ENCODE peak calls at places on chromosomes 11 and 22, in five cellular contexts. U is neural progenitor cell, J is Karpas-422, A is pancreas, S is SJSA1. P is an unnamed sample.
A peak's percentile ranks its signal among the peaks of the same experiment; 100 is the strongest.

GRCh38 chr11:33132510-33132909 is 28.8 kb downstream of the CSTF3 start:
- DNase-seq in J (no peak), A (no peak), U (no peak), S (no peak), P (no peak)

GRCh38 chr11:134028368-134028920 is 40.4 kb upstream of the JAM3 start:
- DNase-seq in S (no peak), J (no peak), U (no peak), A (no peak), P (no peak)

GRCh38 chr11:21278840-21279239 is 609.5 kb downstream of the NELL1 start:
- DNase-seq in A (no peak), U (no peak), J (no peak), S (no peak), P (no peak)

GRCh38 chr11:129620705-129621104 is 194.9 kb upstream of the TMEM45B start:
- DNase-seq in S (no peak), A (no peak), J (no peak), U (no peak), P (no peak)

GRCh38 chr22:50308597-50308935 is 1.1 kb upstream of the PLXNB2 start:
- DNase-seq in A (peak; percentile 64), S (no peak), U (peak; percentile 39), J (no peak), P (no peak)

GRCh38 chr11:8268530-8269461 is 5.1 kb upstream of the LMO1 start:
- DNase-seq in A (no peak), U (peak; percentile 80), S (no peak), J (no peak), P (no peak)

GRCh38 chr11:59062602-59063529 is 23.2 kb upstream of the GLYATL1B start:
- DNase-seq in U (peak; percentile 15), J (no peak), A (no peak), S (no peak), P (no peak)

GRCh38 chr11:62044639-62045121 is 77.2 kb upstream of the FTH1 start:
- DNase-seq in U (no peak), J (no peak), S (no peak), A (no peak), P (no peak)

GRCh38 chr22:46239261-46240048 is 10.6 kb downstream of the CDPF1 start:
- DNase-seq in A (no peak), J (no peak), S (no peak), U (no peak), P (no peak)

GRCh38 chr11:10459029-10459970 is 4.2 kb downstream of the AMPD3 start:
- DNase-seq in S (no peak), U (no peak), J (peak; percentile 77), A (no peak), P (peak; percentile 89)

GRCh38 chr11:119673389-119674336 is 55.3 kb downstream of the NECTIN1 start:
- DNase-seq in U (no peak), A (no peak), J (peak; percentile 58), S (no peak), P (peak; percentile 12)

GRCh38 chr11:57566035-57566504 is 1.4 kb downstream of the UBE2L6 start:
- DNase-seq in U (no peak), A (no peak), S (no peak), J (peak; percentile 74), P (no peak)

GRCh38 chr11:69388210-69388609 is 93.3 kb upstream of the LINC01488 start:
- DNase-seq in S (no peak), J (no peak), A (no peak), U (no peak), P (no peak)

GRCh38 chr11:69391192-69392103 is 90.0 kb upstream of the LINC01488 start:
- DNase-seq in J (no peak), A (no peak), U (no peak), S (no peak), P (no peak)

GRCh38 chr11:69392104-69392653 is 89.3 kb upstream of the LINC01488 start:
- DNase-seq in A (no peak), S (no peak), U (no peak), J (no peak), P (no peak)

GRCh38 chr11:69388661-69389060 is 92.8 kb upstream of the LINC01488 start:
- DNase-seq in A (no peak), U (no peak), J (no peak), S (peak; percentile 81), P (no peak)

DNA sequence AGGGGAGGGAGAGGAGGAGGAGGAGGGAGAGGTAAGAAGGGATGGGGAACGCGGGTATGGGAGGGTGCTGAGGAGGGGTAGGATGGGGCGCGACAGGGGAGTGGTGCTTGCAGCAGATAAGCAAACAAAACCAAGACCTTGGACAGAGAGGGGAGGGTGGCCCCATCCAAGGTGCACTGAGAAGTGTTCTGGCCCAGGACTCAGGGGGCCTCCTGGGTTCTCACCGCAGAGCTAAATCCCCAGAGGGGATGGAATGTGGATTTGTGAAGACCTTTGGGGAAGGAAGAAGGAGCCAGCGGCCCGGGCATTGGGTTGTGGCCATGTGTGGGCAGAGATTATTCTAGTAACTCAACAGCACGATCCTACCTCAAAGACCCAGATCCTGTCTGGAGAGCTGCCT is 90.9 kb upstream of the LINC01488 start:
- DNase-seq in A (no peak), J (no peak), S (no peak), U (no peak), P (no peak)
- H3K4me1 ChIP-seq in A (no peaks in the 10 kb centered on the region), J (no peaks in the 10 kb centered on the region), S (peaks cover 25% of the 10 kb centered on the region), U (peaks cover 5% of the 10 kb centered on the region), P (no peaks in the 10 kb centered on the region)

DNA sequence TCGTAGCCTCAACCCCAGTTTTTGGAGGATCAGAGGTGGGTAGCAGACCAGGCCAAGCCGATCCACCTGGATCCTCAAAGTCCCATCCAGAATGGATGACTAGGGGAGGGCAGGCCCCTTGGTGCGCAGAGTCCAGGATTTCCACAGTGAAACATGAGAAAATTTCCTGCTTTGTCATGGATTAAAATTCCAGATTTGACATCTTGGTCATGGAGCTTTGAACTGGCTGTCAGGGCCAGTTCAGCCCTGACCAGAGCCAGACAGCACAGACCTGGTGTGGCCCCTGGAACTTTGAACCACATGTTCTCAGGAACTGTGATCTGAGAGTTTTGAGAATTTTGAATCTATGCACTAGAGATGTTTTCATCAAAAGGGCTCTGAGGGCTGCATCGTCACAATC is 177.5 kb downstream of the MN1 start:
- DNase-seq in U (no peak), A (no peak), S (no peak), J (no peak), P (no peak)
- H3K27ac ChIP-seq in U (no peak overlapping the region), A (no peak overlapping the region), S (no peak overlapping the region), J (no peak overlapping the region), P (no peak overlapping the region)

GRCh38 chr22:17817511-17818065 is 43.3 kb upstream of the BID start:
- DNase-seq in J (no peak), S (no peak), A (no peak), U (no peak), P (no peak)
- H3K36me3 ChIP-seq in J (peaks cover 18% of the 10 kb centered on the region), S (peaks cover 51% of the 10 kb centered on the region), A (no peaks in the 10 kb centered on the region), U (no peaks in the 10 kb centered on the region), P (no peaks in the 10 kb centered on the region)

GRCh38 chr11:68329496-68329895 is 17.1 kb downstream of the LRP5 start:
- DNase-seq in U (no peak), S (no peak), A (no peak), J (no peak), P (no peak)

GRCh38 chr11:68328374-68329091 is 16.1 kb downstream of the LRP5 start:
- DNase-seq in U (peak; percentile 88), S (peak; percentile 52), A (peak; percentile 62), J (no peak), P (no peak)

GRCh38 chr11:68330700-68331337 is 18.4 kb downstream of the LRP5 start:
- DNase-seq in J (no peak), S (no peak), U (no peak), A (no peak), P (no peak)

GRCh38 chr11:68331338-68331947 is 19.1 kb downstream of the LRP5 start:
- DNase-seq in A (no peak), J (no peak), S (no peak), U (no peak), P (no peak)

DNA sequence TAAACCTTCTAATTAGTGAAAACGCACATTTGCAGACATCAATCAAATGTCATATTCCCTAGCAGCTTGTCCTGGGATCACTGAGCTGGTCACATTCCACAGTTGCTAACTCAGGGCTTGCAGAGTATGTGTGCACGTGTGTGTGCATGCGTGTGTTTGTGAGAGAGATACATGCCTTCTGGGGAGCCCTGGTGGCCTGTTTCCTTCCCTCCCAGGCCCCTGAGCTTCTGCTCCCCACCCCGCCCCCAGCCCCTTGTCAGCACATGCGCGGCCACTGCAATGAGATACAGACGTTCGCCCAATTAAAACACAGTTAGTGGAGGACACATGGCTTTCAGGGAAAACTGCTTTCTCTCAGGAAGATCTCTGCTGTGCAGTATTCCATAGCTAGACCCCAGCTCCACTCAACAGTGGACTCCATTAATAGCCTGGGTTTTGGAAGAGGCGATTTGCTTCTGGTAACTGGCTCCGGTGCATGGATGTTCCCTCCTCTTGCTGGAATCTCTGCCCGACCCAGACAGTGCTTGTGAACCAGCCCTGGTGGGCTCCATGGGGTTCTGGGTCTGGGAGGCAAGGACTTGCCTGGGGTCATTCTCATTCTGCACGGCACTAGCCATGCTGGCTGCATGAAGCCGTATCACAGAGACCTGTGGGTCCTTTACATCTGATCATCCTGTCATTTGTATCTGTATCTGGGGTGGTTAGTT is 17.8 kb downstream of the LRP5 start:
- DNase-seq in A (no peak), S (no peak), J (no peak), U (no peak), P (no peak)
- H3K4me1 ChIP-seq in A (peaks cover 28% of the 10 kb centered on the region), S (peaks cover 14% of the 10 kb centered on the region), J (no peaks in the 10 kb centered on the region), U (peaks cover 64% of the 10 kb centered on the region), P (peaks cover 68% of the 10 kb centered on the region)

GRCh38 chr11:1573847-1574255 is 1.8 kb upstream of the DUSP8 start:
- DNase-seq in A (peak; percentile 95), U (no peak), J (no peak), S (no peak), P (no peak)

GRCh38 chr11:1573077-1573846 is 1.2 kb upstream of the DUSP8 start:
- DNase-seq in A (peak; percentile 80), S (no peak), J (no peak), U (no peak), P (peak; percentile 59)

GRCh38 chr11:1570896-1571759 is 943 bp downstream of the DUSP8 start:
- DNase-seq in S (no peak), J (peak; percentile 53), A (peak; percentile 76), U (peak; percentile 70), P (peak; percentile 62)

GRCh38 chr11:1571760-1572199 is 291 bp downstream of the DUSP8 start:
- DNase-seq in J (no peak), U (no peak), A (no peak), S (no peak), P (no peak)

DNA sequence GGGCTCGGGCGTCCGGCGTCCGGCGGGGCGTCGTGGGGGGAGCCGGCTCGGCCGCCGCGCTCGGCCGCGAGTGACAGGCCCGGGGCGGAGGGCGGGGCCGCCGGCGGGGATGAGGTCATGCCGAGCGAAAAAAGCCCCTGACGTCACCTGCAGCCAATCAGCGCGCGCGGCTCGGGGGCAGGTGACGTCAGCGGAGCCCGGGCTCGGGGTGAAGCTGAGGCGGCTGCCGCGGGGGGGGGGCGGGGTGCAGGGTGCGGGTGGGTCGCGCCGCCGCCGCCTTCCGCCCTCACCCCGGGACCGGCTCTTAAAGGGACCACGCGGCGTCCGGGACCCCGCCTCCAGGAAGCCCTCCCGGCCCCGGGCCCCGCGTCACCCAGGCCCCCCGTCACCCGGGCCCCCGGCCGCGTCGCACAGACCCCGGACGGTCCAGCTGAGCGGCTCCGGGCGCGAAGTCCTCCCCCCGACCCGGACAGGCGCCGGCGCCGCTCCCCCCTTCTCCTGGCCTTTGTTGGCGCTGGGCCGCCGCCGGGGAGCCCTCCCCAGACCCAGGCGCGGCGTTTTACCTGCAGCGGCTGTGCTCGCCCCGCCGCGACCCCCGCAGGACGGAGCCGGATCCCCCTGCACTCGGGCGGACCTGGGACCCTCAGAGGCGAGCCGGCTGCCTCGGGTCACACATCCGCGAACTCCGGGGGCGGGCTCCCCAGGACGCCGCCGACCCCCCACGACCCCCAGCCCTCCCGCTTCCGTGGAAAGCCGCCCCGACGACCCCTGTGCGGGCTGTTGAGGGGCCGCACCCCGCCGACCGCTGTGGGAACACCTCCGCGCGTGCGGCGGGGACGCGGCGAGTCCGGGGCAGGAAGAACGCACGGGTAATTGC is at the start of gene DUSP8:
- DNase-seq in S (peak; percentile 60), U (peak; percentile 92), A (peak; percentile 99), J (peak; percentile 88), P (peak; percentile 98)
- H3K27ac ChIP-seq in S (no peak within 1 kb of the TSS), U (no peak within 1 kb of the TSS), A (peak within 1 kb of the TSS; percentile 88), J (no peak within 1 kb of the TSS), P (peak within 1 kb of the TSS; percentile 59)

P was measured in CD8-positive, alpha-beta T cell.